ENCODE peak calls at places on chromosomes 13 and 19, in five cellular contexts. E, W, Z, T and N are unnamed samples.

GRCh38 chr19:1266818-1267440 is 2.2 kb upstream of the CIRBP start:
- DNase-seq in E (no peak), W (no peak), T (peak), Z (peak), N (peak)

GRCh38 chr19:58033741-58034475 is at the start of gene ZSCAN1:
- DNase-seq in T (no peak), Z (peak), E (no peak), W (no peak), N (no peak)

GRCh38 chr13:20960663-20961309 is 58.2 kb upstream of the XPO4 start:
- DNase-seq in T (no peak), W (peak), E (no peak), Z (no peak), N (no peak)

GRCh38 chr19:56270676-56271075 is 1.9 kb upstream of the EDDM13 start:
- DNase-seq in T (no peak), Z (no peak), W (no peak), E (no peak), N (no peak)

GRCh38 chr13:28415994-28416411 is 78.9 kb downstream of the FLT1 start:
- DNase-seq in Z (no peak), E (no peak), T (no peak), W (no peak), N (no peak)

GRCh38 chr13:26760835-26761582 is 423 bp upstream of the GPR12 start:
- DNase-seq in Z (peak), T (no peak), E (no peak), W (no peak), N (peak)

GRCh38 chr19:35346193-35347052 is 1.3 kb upstream of the FFAR1 start:
- DNase-seq in W (peak), T (peak), Z (no peak), E (peak), N (no peak)

GRCh38 chr19:8973501-8974091 is 36.6 kb downstream of the MUC16 start:
- DNase-seq in Z (no peak), T (peak), E (no peak), W (no peak), N (peak)

GRCh38 chr19:13029893-13030292 is 34.6 kb downstream of the NFIX start:
- DNase-seq in E (no peak), W (no peak), Z (no peak), T (no peak), N (no peak)

GRCh38 chr13:112467236-112467635 is 91.1 kb downstream of the SPACA7 start:
- DNase-seq in E (no peak), T (no peak), W (no peak), Z (no peak), N (no peak)

GRCh38 chr19:58544591-58545285 is 874 bp downstream of the TRIM28 start:
- DNase-seq in E (no peak), T (peak), W (no peak), Z (peak), N (peak)

GRCh38 chr19:8965887-8966286 is 44.3 kb downstream of the MUC16 start:
- DNase-seq in Z (no peak), E (no peak), T (peak), W (no peak), N (no peak)

GRCh38 chr13:37662624-37663023 is 64.1 kb upstream of the POSTN start:
- DNase-seq in W (no peak), Z (no peak), T (no peak), E (no peak), N (no peak)

GRCh38 chr19:6730153-6730804 is 7.1 kb downstream of the GPR108 start:
- DNase-seq in W (peak), Z (peak), T (peak), E (no peak), N (peak)

GRCh38 chr19:39212377-39212742 is 8.3 kb upstream of the SYCN start:
- DNase-seq in E (peak), W (no peak), Z (peak), T (peak), N (peak)

GRCh38 chr19:35644206-35644986 is 2.9 kb downstream of the ETV2 start:
- DNase-seq in E (peak), Z (peak), W (peak), T (peak), N (peak)

GRCh38 chr19:7505288-7505681 is 10.6 kb upstream of the ZNF358 start:
- DNase-seq in T (no peak), W (no peak), E (no peak), Z (no peak), N (no peak)

GRCh38 chr19:45876411-45877197 is 9.3 kb downstream of the IRF2BP1 start:
- DNase-seq in T (peak), Z (peak), E (no peak), W (peak), N (no peak)

GRCh38 chr13:59842507-59842906 is 321.2 kb downstream of the DIAPH3 start:
- DNase-seq in Z (no peak), E (no peak), W (no peak), T (no peak), N (no peak)

GRCh38 chr19:7902796-7903243 is 857 bp upstream of the MAP2K7 start:
- DNase-seq in E (no peak), W (no peak), Z (no peak), T (no peak), N (no peak)

GRCh38 chr13:44508562-44509062 is 67.5 kb downstream of the TSC22D1 start:
- DNase-seq in Z (no peak), E (no peak), W (no peak), T (no peak), N (no peak)

GRCh38 chr19:32630338-32630737 is 44.6 kb downstream of the ANKRD27 start:
- DNase-seq in T (no peak), E (no peak), Z (peak), W (no peak), N (no peak)

GRCh38 chr19:15780595-15781418 is 6.7 kb upstream of the OR10H5 start:
- DNase-seq in E (no peak), Z (no peak), W (no peak), T (no peak), N (no peak)

GRCh38 chr19:38769635-38770211 is 3.6 kb downstream of the LGALS7 start:
- DNase-seq in W (no peak), E (no peak), Z (peak), T (peak), N (peak)

GRCh38 chr19:13797870-13798269 is 2.6 kb downstream of the ZSWIM4 start:
- DNase-seq in E (no peak), Z (no peak), T (no peak), W (no peak), N (no peak)

GRCh38 chr13:45456196-45456972 is 8.4 kb upstream of the COG3 start:
- DNase-seq in T (no peak), Z (no peak), E (no peak), W (no peak), N (no peak)

GRCh38 chr19:54325194-54325621 is 12.2 kb upstream of the LILRA5 start:
- DNase-seq in E (no peak), Z (peak), W (peak), T (peak), N (peak)

GRCh38 chr13:62088155-62088554 is 672.5 kb upstream of the PCDH20 start:
- DNase-seq in Z (no peak), E (no peak), T (no peak), W (no peak), N (no peak)

GRCh38 chr13:22486490-22486889 is 694.3 kb upstream of the SGCG start:
- DNase-seq in Z (no peak), T (no peak), E (no peak), W (no peak), N (no peak)

GRCh38 chr13:98944336-98944735 is 33.5 kb downstream of the DOCK9 start:
- DNase-seq in Z (no peak), T (no peak), E (no peak), W (no peak), N (no peak)

GRCh38 chr13:104140557-104140956 is 1074.3 kb upstream of the SLC10A2 start:
- DNase-seq in E (no peak), W (no peak), Z (no peak), T (no peak), N (no peak)

GRCh38 chr13:33033361-33033812 is 17.2 kb downstream of the KL start:
- DNase-seq in T (no peak), W (no peak), Z (no peak), E (no peak), N (no peak)

GRCh38 chr19:12774588-12775555 is at the start of gene HOOK2:
- DNase-seq in W (no peak), T (no peak), E (no peak), Z (no peak), N (no peak)

GRCh38 chr19:49801966-49802661 is 11.0 kb downstream of the FUZ start:
- DNase-seq in E (no peak), Z (peak), T (peak), W (no peak), N (peak)

GRCh38 chr19:28887920-28888618 is 324.9 kb downstream of the UQCRFS1 start:
- DNase-seq in E (no peak), W (no peak), Z (no peak), T (no peak), N (no peak)

GRCh38 chr19:13087295-13087694 is 15.4 kb downstream of the LYL1 start:
- DNase-seq in W (no peak), T (no peak), E (no peak), Z (no peak), N (no peak)

GRCh38 chr19:21256722-21257121 is 72.5 kb downstream of the ZNF708 start:
- DNase-seq in E (no peak), Z (peak), T (peak), W (peak), N (no peak)

GRCh38 chr19:14393303-14393702 is 12.1 kb downstream of the ADGRE5 start:
- DNase-seq in Z (no peak), T (no peak), W (no peak), E (no peak), N (no peak)

GRCh38 chr13:28679628-28680027 is 20.7 kb downstream of the POMP start:
- DNase-seq in E (no peak), W (peak), T (no peak), Z (no peak), N (no peak)

DNA sequence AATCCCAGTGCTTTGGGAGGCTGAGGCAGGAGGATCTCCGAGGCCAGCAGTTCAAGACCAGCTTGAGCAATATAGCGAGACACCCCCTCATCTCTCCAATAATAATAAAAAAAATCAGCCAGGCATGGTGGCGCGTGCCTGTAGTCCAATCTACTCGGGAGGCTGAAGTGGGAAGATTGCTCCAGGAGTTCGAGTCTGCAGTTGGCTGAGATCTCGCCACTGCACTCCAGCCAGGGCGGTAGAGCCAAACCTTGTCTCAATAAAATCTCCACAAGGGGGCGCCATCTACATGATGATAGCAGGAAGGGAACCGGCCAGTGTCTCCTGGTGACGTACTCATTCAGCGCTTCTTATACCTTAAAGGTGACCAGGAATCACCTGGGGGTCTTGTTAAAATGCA is 13.6 kb upstream of the C5AR1 start:
- DNase-seq in W (peak), Z (peak), T (peak), E (no peak), N (peak)
- TF ChIP-seq FOXM1 in W (no peak), Z (no peak), T (no peak), E (no peak), N (no peak)

GRCh38 chr13:67740871-67741475 is 510.8 kb upstream of the PCDH9 start:
- DNase-seq in W (no peak), Z (no peak), E (no peak), T (no peak), N (no peak)
- TF ChIP-seq FOXM1 in W (no peak), Z (no peak), E (no peak), T (no peak), N (no peak)

GRCh38 chr13:85725433-85725832 is 73.8 kb downstream of the SLITRK6 start:
- DNase-seq in Z (no peak), E (no peak), W (no peak), T (no peak), N (no peak)

GRCh38 chr13:85724554-85725432 is 74.4 kb downstream of the SLITRK6 start:
- DNase-seq in Z (no peak), T (no peak), E (no peak), W (no peak), N (no peak)

GRCh38 chr13:85728831-85729230 is 70.4 kb downstream of the SLITRK6 start:
- DNase-seq in E (no peak), T (no peak), Z (no peak), W (no peak), N (no peak)

DNA sequence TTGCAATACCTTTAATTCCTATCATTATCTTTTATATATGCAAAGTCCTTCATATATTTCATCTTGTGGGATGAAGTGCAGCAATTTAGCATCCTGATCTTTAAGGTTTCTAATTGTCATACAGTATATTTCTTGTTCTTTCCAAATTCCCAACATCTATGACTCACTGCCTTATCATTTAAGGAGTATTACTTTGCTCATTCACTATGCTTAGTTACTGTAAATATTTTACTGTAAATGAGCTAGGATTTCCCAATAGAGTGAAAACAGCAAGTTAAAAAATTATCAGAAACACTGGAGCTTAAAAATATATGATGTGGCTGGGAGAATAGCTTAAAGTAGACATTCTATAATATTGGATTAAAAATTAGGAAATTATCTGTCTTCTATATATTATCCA is 69.9 kb downstream of the SLITRK6 start:
- DNase-seq in E (no peak), T (no peak), Z (no peak), W (no peak), N (no peak)
- TF ChIP-seq FOXM1 in E (no peak), T (no peak), Z (no peak), W (no peak), N (no peak)

GRCh38 chr19:48333467-48334384 is 8.4 kb downstream of the EMP3 start:
- DNase-seq in Z (peak), W (no peak), T (peak), E (peak), N (peak)
- TF ChIP-seq FOXM1 in Z (no peak), W (no peak), T (no peak), E (no peak), N (no peak)

DNA sequence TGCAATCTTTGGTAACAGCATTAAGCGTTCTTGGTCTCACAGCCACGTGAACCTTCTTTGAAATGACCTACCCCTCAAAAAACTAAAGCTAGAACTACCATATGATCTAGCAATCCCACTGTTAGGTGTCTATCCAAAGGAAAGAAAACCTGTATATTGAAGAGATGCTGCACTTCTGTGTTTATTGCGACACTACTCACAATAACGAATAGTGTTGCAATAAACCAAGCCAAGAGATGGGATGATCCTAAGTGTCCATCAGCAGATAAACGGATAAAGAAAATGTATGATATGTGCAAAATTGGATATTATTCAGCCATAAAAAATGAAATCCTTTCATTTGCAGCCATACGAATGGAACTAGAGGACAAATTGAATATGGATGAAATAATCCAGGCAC is 637.9 kb downstream of the EFNB2 start:
- DNase-seq in T (no peak), E (no peak), W (no peak), Z (no peak), N (no peak)
- TF ChIP-seq FOXM1 in T (no peak), E (no peak), W (no peak), Z (no peak), N (no peak)